ENCODE peak calls at places on chromosome 22, in ten cellular contexts. One of them, this sample, is unnamed.

GRCh38 chr22:38202437-38203089 is 769 bp downstream of the MAFF start:
- DNase-seq in PC-9: peak; percentile 73
- DNase-seq in uterus: peak; percentile 93
- DNase-seq in GM23338: peak; percentile 72
- DNase-seq in CD8-positive, alpha-beta T cell: peak; percentile 67
- DNase-seq in right lobe of liver: peak; percentile 95
- DNase-seq in left ventricle myocardium inferior: peak; percentile 89
- DNase-seq in sigmoid colon: peak; percentile 97
- DNase-seq in A549: no peak
- DNase-seq in kidney: peak; percentile 96
- DNase-seq in this sample: peak; percentile 92

GRCh38 chr22:17214416-17215043 is 4.7 kb downstream of the ADA2 start:
- DNase-seq in PC-9: no peak
- DNase-seq in uterus: no peak
- DNase-seq in GM23338: no peak
- DNase-seq in CD8-positive, alpha-beta T cell: no peak
- DNase-seq in right lobe of liver: no peak
- DNase-seq in left ventricle myocardium inferior: no peak
- DNase-seq in sigmoid colon: no peak
- DNase-seq in A549: no peak
- DNase-seq in kidney: peak; percentile 44
- DNase-seq in this sample: peak; percentile 32

GRCh38 chr22:44685384-44686056 is 16.5 kb upstream of the PRR5 start:
- DNase-seq in PC-9: peak; percentile 60
- DNase-seq in uterus: no peak
- DNase-seq in GM23338: peak; percentile 72
- DNase-seq in CD8-positive, alpha-beta T cell: peak; percentile 81
- DNase-seq in right lobe of liver: no peak
- DNase-seq in left ventricle myocardium inferior: no peak
- DNase-seq in sigmoid colon: no peak
- DNase-seq in A549: peak; percentile 43
- DNase-seq in kidney: no peak
- DNase-seq in this sample: peak; percentile 65

GRCh38 chr22:49087163-49087562 is 740.5 kb downstream of the BRD1 start:
- DNase-seq in PC-9: no peak
- DNase-seq in uterus: no peak
- DNase-seq in GM23338: no peak
- DNase-seq in CD8-positive, alpha-beta T cell: no peak
- DNase-seq in right lobe of liver: no peak
- DNase-seq in left ventricle myocardium inferior: no peak
- DNase-seq in sigmoid colon: peak; percentile 37
- DNase-seq in A549: no peak
- DNase-seq in kidney: peak; percentile 60
- DNase-seq in this sample: no peak

GRCh38 chr22:21690401-21690801 is 24.6 kb downstream of the PPIL2 start:
- DNase-seq in PC-9: no peak
- DNase-seq in uterus: no peak
- DNase-seq in GM23338: no peak
- DNase-seq in CD8-positive, alpha-beta T cell: no peak
- DNase-seq in right lobe of liver: no peak
- DNase-seq in left ventricle myocardium inferior: no peak
- DNase-seq in sigmoid colon: no peak
- DNase-seq in A549: no peak
- DNase-seq in kidney: no peak
- DNase-seq in this sample: no peak

GRCh38 chr22:50243704-50244419 is 961 bp downstream of the TUBGCP6 start:
- DNase-seq in PC-9: no peak
- DNase-seq in uterus: no peak
- DNase-seq in GM23338: no peak
- DNase-seq in CD8-positive, alpha-beta T cell: no peak
- DNase-seq in right lobe of liver: no peak
- DNase-seq in left ventricle myocardium inferior: no peak
- DNase-seq in sigmoid colon: no peak
- DNase-seq in A549: no peak
- DNase-seq in kidney: no peak
- DNase-seq in this sample: no peak

GRCh38 chr22:36330655-36331305 is 57.0 kb downstream of the MYH9 start:
- DNase-seq in PC-9: peak; percentile 35
- DNase-seq in uterus: peak; percentile 79
- DNase-seq in GM23338: no peak
- DNase-seq in CD8-positive, alpha-beta T cell: no peak
- DNase-seq in right lobe of liver: no peak
- DNase-seq in left ventricle myocardium inferior: peak; percentile 69
- DNase-seq in sigmoid colon: no peak
- DNase-seq in A549: no peak
- DNase-seq in kidney: peak; percentile 92
- DNase-seq in this sample: no peak

GRCh38 chr22:35376728-35377472 is 4.0 kb upstream of the HMOX1 start:
- DNase-seq in PC-9: peak; percentile 92
- DNase-seq in uterus: peak; percentile 98
- DNase-seq in GM23338: peak; percentile 100
- DNase-seq in CD8-positive, alpha-beta T cell: no peak
- DNase-seq in right lobe of liver: peak; percentile 88
- DNase-seq in left ventricle myocardium inferior: peak; percentile 89
- DNase-seq in sigmoid colon: peak; percentile 98
- DNase-seq in A549: peak; percentile 75
- DNase-seq in kidney: peak; percentile 97
- DNase-seq in this sample: peak; percentile 95

GRCh38 chr22:38464992-38465672 is 2.8 kb upstream of the KDELR3 start:
- DNase-seq in PC-9: no peak
- DNase-seq in uterus: no peak
- DNase-seq in GM23338: no peak
- DNase-seq in CD8-positive, alpha-beta T cell: no peak
- DNase-seq in right lobe of liver: peak; percentile 31
- DNase-seq in left ventricle myocardium inferior: no peak
- DNase-seq in sigmoid colon: no peak
- DNase-seq in A549: no peak
- DNase-seq in kidney: peak; percentile 33
- DNase-seq in this sample: peak; percentile 8

GRCh38 chr22:38153821-38154562 is 27.6 kb downstream of the PLA2G6 start:
- DNase-seq in PC-9: no peak
- DNase-seq in uterus: no peak
- DNase-seq in GM23338: peak; percentile 76
- DNase-seq in CD8-positive, alpha-beta T cell: no peak
- DNase-seq in right lobe of liver: peak; percentile 67
- DNase-seq in left ventricle myocardium inferior: no peak
- DNase-seq in sigmoid colon: peak; percentile 40
- DNase-seq in A549: no peak
- DNase-seq in kidney: peak; percentile 42
- DNase-seq in this sample: no peak

GRCh38 chr22:38948181-38948940 is 9.0 kb upstream of the APOBEC3A start:
- DNase-seq in PC-9: no peak
- DNase-seq in uterus: no peak
- DNase-seq in GM23338: no peak
- DNase-seq in CD8-positive, alpha-beta T cell: no peak
- DNase-seq in right lobe of liver: no peak
- DNase-seq in left ventricle myocardium inferior: no peak
- DNase-seq in sigmoid colon: peak; percentile 32
- DNase-seq in A549: no peak
- DNase-seq in kidney: peak; percentile 37
- DNase-seq in this sample: no peak

GRCh38 chr22:49312601-49313000 is 515.1 kb downstream of the BRD1 start:
- DNase-seq in PC-9: no peak
- DNase-seq in uterus: no peak
- DNase-seq in GM23338: no peak
- DNase-seq in CD8-positive, alpha-beta T cell: no peak
- DNase-seq in right lobe of liver: no peak
- DNase-seq in left ventricle myocardium inferior: no peak
- DNase-seq in sigmoid colon: no peak
- DNase-seq in A549: no peak
- DNase-seq in kidney: no peak
- DNase-seq in this sample: no peak

GRCh38 chr22:28074526-28074925 is 155.5 kb upstream of the PITPNB start:
- DNase-seq in PC-9: no peak
- DNase-seq in uterus: no peak
- DNase-seq in GM23338: no peak
- DNase-seq in CD8-positive, alpha-beta T cell: no peak
- DNase-seq in right lobe of liver: no peak
- DNase-seq in left ventricle myocardium inferior: peak; percentile 41
- DNase-seq in sigmoid colon: no peak
- DNase-seq in A549: no peak
- DNase-seq in kidney: no peak
- DNase-seq in this sample: no peak

GRCh38 chr22:27636716-27637503 is 164.6 kb downstream of the MN1 start:
- DNase-seq in PC-9: no peak
- DNase-seq in uterus: no peak
- DNase-seq in GM23338: no peak
- DNase-seq in CD8-positive, alpha-beta T cell: no peak
- DNase-seq in right lobe of liver: no peak
- DNase-seq in left ventricle myocardium inferior: peak; percentile 74
- DNase-seq in sigmoid colon: no peak
- DNase-seq in A549: no peak
- DNase-seq in kidney: no peak
- DNase-seq in this sample: no peak

GRCh38 chr22:28034760-28035401 is 115.8 kb upstream of the PITPNB start:
- DNase-seq in PC-9: no peak
- DNase-seq in uterus: peak; percentile 81
- DNase-seq in GM23338: no peak
- DNase-seq in CD8-positive, alpha-beta T cell: no peak
- DNase-seq in right lobe of liver: no peak
- DNase-seq in left ventricle myocardium inferior: peak; percentile 84
- DNase-seq in sigmoid colon: peak; percentile 92
- DNase-seq in A549: no peak
- DNase-seq in kidney: peak; percentile 85
- DNase-seq in this sample: no peak

GRCh38 chr22:33605686-33606085 is 314.6 kb downstream of the LARGE1 start:
- DNase-seq in PC-9: no peak
- DNase-seq in uterus: no peak
- DNase-seq in GM23338: no peak
- DNase-seq in CD8-positive, alpha-beta T cell: no peak
- DNase-seq in right lobe of liver: no peak
- DNase-seq in left ventricle myocardium inferior: peak; percentile 49
- DNase-seq in sigmoid colon: no peak
- DNase-seq in A549: no peak
- DNase-seq in kidney: no peak
- DNase-seq in this sample: no peak
- H3K4me3 ChIP-seq in PC-9: no peak overlapping the region
- H3K4me3 ChIP-seq in uterus: no peak overlapping the region
- H3K4me3 ChIP-seq in GM23338: no peak overlapping the region
- H3K4me3 ChIP-seq in CD8-positive, alpha-beta T cell: no peak overlapping the region
- H3K4me3 ChIP-seq in right lobe of liver: no peak overlapping the region
- H3K4me3 ChIP-seq in left ventricle myocardium inferior: no peak overlapping the region
- H3K4me3 ChIP-seq in sigmoid colon: no peak overlapping the region
- H3K4me3 ChIP-seq in A549: no peak overlapping the region
- H3K4me3 ChIP-seq in kidney: no peak overlapping the region
- H3K4me3 ChIP-seq in this sample: no peak overlapping the region

DNA sequence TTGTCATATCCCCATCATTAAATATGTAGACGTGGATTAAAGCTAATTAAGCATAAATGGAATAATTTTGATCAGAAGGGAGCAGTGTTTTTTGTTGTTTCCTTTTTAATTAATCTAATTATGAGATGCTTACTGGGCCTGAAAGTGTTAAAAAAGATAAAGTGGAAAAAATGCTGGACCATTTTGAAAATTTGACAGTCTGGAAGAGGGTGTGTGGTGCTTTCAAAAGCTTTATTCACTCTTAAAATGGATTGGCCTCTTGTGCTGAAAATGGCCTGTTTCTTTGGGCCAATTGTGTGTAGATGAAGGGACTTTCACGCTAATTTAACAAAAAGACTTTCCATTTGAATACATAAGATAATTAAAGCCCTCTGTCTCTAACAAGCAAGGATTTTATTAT is 1.8 kb downstream of the TNRC6B start:
- DNase-seq in PC-9: no peak
- DNase-seq in uterus: no peak
- DNase-seq in GM23338: no peak
- DNase-seq in CD8-positive, alpha-beta T cell: no peak
- DNase-seq in right lobe of liver: no peak
- DNase-seq in left ventricle myocardium inferior: no peak
- DNase-seq in sigmoid colon: no peak
- DNase-seq in A549: no peak
- DNase-seq in kidney: no peak
- DNase-seq in this sample: no peak
- H3K27ac ChIP-seq in PC-9: no peak overlapping the region
- H3K27ac ChIP-seq in uterus: peak overlapping the region; percentile 87
- H3K27ac ChIP-seq in GM23338: peak overlapping the region; percentile 98
- H3K27ac ChIP-seq in CD8-positive, alpha-beta T cell: no peak overlapping the region
- H3K27ac ChIP-seq in right lobe of liver: peak overlapping the region; percentile 89
- H3K27ac ChIP-seq in left ventricle myocardium inferior: peak overlapping the region; percentile 93
- H3K27ac ChIP-seq in sigmoid colon: peak overlapping the region; percentile 90
- H3K27ac ChIP-seq in A549: peak overlapping the region; percentile 94
- H3K27ac ChIP-seq in kidney: no peak overlapping the region
- H3K27ac ChIP-seq in this sample: peak overlapping the region; percentile 76

GRCh38 chr22:33126881-33127280 is 68.7 kb upstream of the SYN3 start:
- DNase-seq in PC-9: peak; percentile 1
- DNase-seq in uterus: no peak
- DNase-seq in GM23338: peak; percentile 75
- DNase-seq in CD8-positive, alpha-beta T cell: no peak
- DNase-seq in right lobe of liver: no peak
- DNase-seq in left ventricle myocardium inferior: no peak
- DNase-seq in sigmoid colon: no peak
- DNase-seq in A549: no peak
- DNase-seq in kidney: no peak
- DNase-seq in this sample: no peak
- TF ChIP-seq CTCF in PC-9: peak; percentile 43
- TF ChIP-seq CTCF in uterus: no peak
- TF ChIP-seq CTCF in GM23338: peak; percentile 76
- TF ChIP-seq CTCF in CD8-positive, alpha-beta T cell: no peak
- TF ChIP-seq CTCF in right lobe of liver: peak; percentile 5
- TF ChIP-seq CTCF in left ventricle myocardium inferior: peak; percentile 16
- TF ChIP-seq CTCF in sigmoid colon: no peak
- TF ChIP-seq CTCF in A549: peak; percentile 24
- TF ChIP-seq CTCF in kidney: no peak
- TF ChIP-seq CTCF in this sample: no peak

DNA sequence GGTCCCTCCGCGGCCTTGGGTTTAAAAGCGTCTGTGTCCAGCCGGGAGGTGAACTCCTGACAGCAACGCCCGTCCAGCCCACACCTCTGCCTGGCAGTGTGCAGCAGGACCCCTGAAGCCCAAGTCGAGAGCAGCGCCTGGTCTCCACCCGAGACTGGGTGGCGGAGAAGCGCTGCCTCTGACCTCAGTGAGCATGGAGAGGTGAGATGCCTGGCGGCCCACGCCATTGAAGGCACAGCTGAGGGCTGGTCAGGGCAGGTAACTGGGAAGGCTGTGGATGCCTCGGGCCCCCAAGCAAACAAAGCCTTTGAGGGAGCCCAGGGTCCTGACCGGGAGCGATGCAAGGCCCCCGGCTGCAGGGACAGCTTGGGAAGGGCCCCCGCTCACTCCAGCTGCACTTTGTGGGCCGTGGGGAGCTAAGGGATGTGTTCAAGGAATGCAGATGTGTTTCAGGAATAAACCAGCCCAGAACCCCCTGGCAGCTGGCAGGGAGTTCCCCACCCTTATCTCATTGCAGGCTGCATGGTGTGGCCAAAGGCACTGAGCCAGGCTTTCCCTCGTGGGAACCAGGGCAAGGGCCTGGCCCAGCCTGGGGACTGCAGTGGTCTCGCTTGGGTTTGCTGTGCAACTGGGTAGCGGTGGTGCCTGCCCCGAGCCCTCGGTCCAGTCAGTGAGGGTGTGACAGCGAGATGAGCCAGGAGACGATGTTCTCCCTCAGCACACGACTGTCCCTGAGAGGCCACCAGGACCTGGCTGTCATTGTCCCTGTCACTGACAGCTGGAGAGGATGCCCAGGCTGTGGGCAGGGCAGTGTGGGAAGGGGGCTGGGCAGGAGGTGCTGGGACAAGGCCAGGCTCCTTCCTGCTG is 92.5 kb downstream of the WNT7B start:
- DNase-seq in PC-9: no peak
- DNase-seq in uterus: no peak
- DNase-seq in GM23338: no peak
- DNase-seq in CD8-positive, alpha-beta T cell: no peak
- DNase-seq in right lobe of liver: peak; percentile 48
- DNase-seq in left ventricle myocardium inferior: peak; percentile 46
- DNase-seq in sigmoid colon: peak; percentile 58
- DNase-seq in A549: no peak
- DNase-seq in kidney: peak; percentile 69
- DNase-seq in this sample: peak; percentile 40
- H3K4me3 ChIP-seq in PC-9: no peak overlapping the region
- H3K4me3 ChIP-seq in uterus: no peak overlapping the region
- H3K4me3 ChIP-seq in GM23338: no peak overlapping the region
- H3K4me3 ChIP-seq in CD8-positive, alpha-beta T cell: no peak overlapping the region
- H3K4me3 ChIP-seq in right lobe of liver: no peak overlapping the region
- H3K4me3 ChIP-seq in left ventricle myocardium inferior: no peak overlapping the region
- H3K4me3 ChIP-seq in sigmoid colon: no peak overlapping the region
- H3K4me3 ChIP-seq in A549: no peak overlapping the region
- H3K4me3 ChIP-seq in kidney: no peak overlapping the region
- H3K4me3 ChIP-seq in this sample: no peak overlapping the region